ENCODE peak calls at places on chromosome 17, in nine cellular contexts. V is cardiac fibroblast, G is thoracic aorta, S is fibroblast of mammary gland, L is PC-3, T is AG04450, F is Panc1, O is ascending aorta, W is dorsolateral prefrontal cortex. J is an unnamed sample.

GRCh38 chr17:75447951-75448856 is 8.2 kb upstream of the TMEM94 start:
- DNase-seq in V (peak), G (no peak), S (no peak), L (no peak), T (no peak), F (no peak), O (no peak), W (no peak), J (peak)

GRCh38 chr17:859461-860195 is 77.5 kb downstream of the MRM3 start:
- DNase-seq in V (peak), G (no peak), S (peak), L (no peak), T (no peak), F (no peak), O (no peak), W (no peak), J (peak)

GRCh38 chr17:42428141-42428944 is 5.3 kb upstream of the CAVIN1 start:
- DNase-seq in V (peak), G (peak), S (peak), L (no peak), T (peak), F (peak), O (peak), W (peak), J (peak)

GRCh38 chr17:35297666-35298065 is 54.8 kb downstream of the SLFN5 start:
- DNase-seq in V (no peak), G (no peak), S (peak), L (peak), T (no peak), F (no peak), O (no peak), W (no peak), J (peak)

GRCh38 chr17:13140750-13141149 is 122.9 kb upstream of the ELAC2 start:
- DNase-seq in V (no peak), G (no peak), S (no peak), L (no peak), T (no peak), F (no peak), O (no peak), W (no peak), J (peak)

GRCh38 chr17:61351745-61352407 is 47.8 kb upstream of the TBX2 start:
- DNase-seq in V (no peak), G (no peak), S (no peak), L (no peak), T (no peak), F (no peak), O (no peak), W (no peak), J (no peak)

GRCh38 chr17:64706224-64707076 is 44.3 kb upstream of the SMURF2 start:
- DNase-seq in V (no peak), G (no peak), S (no peak), L (peak), T (no peak), F (no peak), O (no peak), W (no peak), J (no peak)

GRCh38 chr17:78364436-78365281 is 4.8 kb upstream of the SOCS3 start:
- DNase-seq in V (no peak), G (no peak), S (no peak), L (no peak), T (no peak), F (no peak), O (no peak), W (no peak), J (no peak)

GRCh38 chr17:74875970-74876593 is 3.3 kb upstream of the FDXR start:
- DNase-seq in V (no peak), G (no peak), S (no peak), L (no peak), T (no peak), F (no peak), O (no peak), W (no peak), J (no peak)

GRCh38 chr17:64148017-64148631 is 18.2 kb upstream of the ERN1 start:
- DNase-seq in V (peak), G (no peak), S (peak), L (peak), T (no peak), F (no peak), O (no peak), W (no peak), J (peak)

GRCh38 chr17:38656959-38657823 is 17.6 kb downstream of the EPOP start:
- DNase-seq in V (no peak), G (no peak), S (no peak), L (no peak), T (no peak), F (no peak), O (no peak), W (peak), J (no peak)

GRCh38 chr17:57677301-57677700 is 67.8 kb downstream of the CCDC182 start:
- DNase-seq in V (no peak), G (no peak), S (no peak), L (no peak), T (no peak), F (no peak), O (peak), W (no peak), J (no peak)

GRCh38 chr17:37179893-37180292 is 195.9 kb upstream of the C17orf78 start:
- DNase-seq in V (peak), G (no peak), S (peak), L (peak), T (peak), F (no peak), O (no peak), W (no peak), J (peak)

GRCh38 chr17:6574689-6575595 is 18.6 kb upstream of the PITPNM3 start:
- DNase-seq in V (peak), G (peak), S (peak), L (no peak), T (peak), F (no peak), O (no peak), W (no peak), J (peak)

GRCh38 chr17:1724351-1724868 is at the start of gene WDR81:
- DNase-seq in V (peak), G (peak), S (peak), L (peak), T (no peak), F (no peak), O (peak), W (peak), J (peak)

GRCh38 chr17:60139438-60140285 is 10.1 kb upstream of the CA4 start:
- DNase-seq in V (peak), G (no peak), S (peak), L (peak), T (peak), F (no peak), O (peak), W (peak), J (peak)

GRCh38 chr17:20059728-20060188 is 50.6 kb downstream of the SPECC1 start:
- DNase-seq in V (peak), G (no peak), S (peak), L (peak), T (no peak), F (peak), O (no peak), W (no peak), J (no peak)

GRCh38 chr17:79986441-79987186 is 49.1 kb downstream of the TBC1D16 start:
- DNase-seq in V (peak), G (no peak), S (peak), L (no peak), T (no peak), F (no peak), O (no peak), W (no peak), J (no peak)

GRCh38 chr17:45294506-45294905 is 22.3 kb downstream of the MAP3K14 start:
- DNase-seq in V (peak), G (no peak), S (peak), L (peak), T (peak), F (no peak), O (peak), W (no peak), J (peak)

GRCh38 chr17:40427002-40427491 is 9.4 kb upstream of the TOP2A start:
- DNase-seq in V (no peak), G (no peak), S (no peak), L (no peak), T (no peak), F (no peak), O (peak), W (no peak), J (no peak)

GRCh38 chr17:31558748-31559646 is 167.5 kb downstream of the RAB11FIP4 start:
- DNase-seq in V (peak), G (no peak), S (peak), L (peak), T (no peak), F (no peak), O (peak), W (peak), J (peak)

GRCh38 chr17:43871947-43872690 is 25.1 kb downstream of the CD300LG start:
- DNase-seq in V (no peak), G (no peak), S (no peak), L (peak), T (no peak), F (no peak), O (no peak), W (no peak), J (no peak)

GRCh38 chr17:44541884-44542581 is 15.3 kb upstream of the FZD2 start:
- DNase-seq in V (no peak), G (no peak), S (no peak), L (no peak), T (no peak), F (no peak), O (no peak), W (no peak), J (no peak)

GRCh38 chr17:76517638-76518038 is 16.4 kb upstream of the RHBDF2 start:
- DNase-seq in V (no peak), G (no peak), S (no peak), L (peak), T (no peak), F (no peak), O (no peak), W (no peak), J (no peak)

GRCh38 chr17:30519707-30520106 is 42.5 kb downstream of the GOSR1 start:
- DNase-seq in V (peak), G (no peak), S (peak), L (peak), T (peak), F (no peak), O (no peak), W (no peak), J (peak)

GRCh38 chr17:6686026-6686425 is 27.1 kb downstream of the SLC13A5 start:
- DNase-seq in V (no peak), G (no peak), S (no peak), L (no peak), T (no peak), F (no peak), O (no peak), W (no peak), J (no peak)

GRCh38 chr17:83189013-83189672 is 109.7 kb downstream of the METRNL start:
- DNase-seq in V (no peak), G (no peak), S (no peak), L (no peak), T (no peak), F (no peak), O (peak), W (peak), J (no peak)

GRCh38 chr17:57570740-57571344 is 174.3 kb downstream of the CCDC182 start:
- DNase-seq in V (no peak), G (no peak), S (no peak), L (no peak), T (no peak), F (no peak), O (peak), W (no peak), J (peak)

GRCh38 chr17:13727441-13728171 is 125.9 kb upstream of the HS3ST3A1 start:
- DNase-seq in V (peak), G (no peak), S (peak), L (peak), T (peak), F (no peak), O (no peak), W (no peak), J (peak)

GRCh38 chr17:82839617-82840292 is at the start of gene ZNF750:
- DNase-seq in V (no peak), G (no peak), S (no peak), L (no peak), T (no peak), F (no peak), O (no peak), W (no peak), J (no peak)

GRCh38 chr17:836154-836553 is 54.0 kb downstream of the MRM3 start:
- DNase-seq in V (no peak), G (no peak), S (peak), L (no peak), T (peak), F (no peak), O (no peak), W (no peak), J (peak)

GRCh38 chr17:76551685-76552084 is 11.8 kb downstream of the PRCD start:
- DNase-seq in V (no peak), G (no peak), S (no peak), L (no peak), T (no peak), F (no peak), O (no peak), W (no peak), J (no peak)

GRCh38 chr17:4161179-4161559 is 18.2 kb downstream of the CYB5D2 start:
- DNase-seq in V (peak), G (peak), S (peak), L (peak), T (peak), F (peak), O (peak), W (no peak), J (peak)
- TF ChIP-seq CTCF in V (peak), G (peak), S (peak), L (no peak), T (peak), F (no peak), O (peak), W (no peak), J (peak)

GRCh38 chr17:67833134-67833533 is 7.8 kb downstream of the BPTF start:
- DNase-seq in V (no peak), G (no peak), S (no peak), L (peak), T (no peak), F (no peak), O (no peak), W (no peak), J (no peak)

GRCh38 chr17:67829331-67829730 is 4.0 kb downstream of the BPTF start:
- DNase-seq in V (no peak), G (no peak), S (no peak), L (peak), T (no peak), F (no peak), O (no peak), W (no peak), J (no peak)

GRCh38 chr17:67833946-67834631 is 8.8 kb downstream of the BPTF start:
- DNase-seq in V (no peak), G (no peak), S (no peak), L (peak), T (no peak), F (no peak), O (no peak), W (no peak), J (no peak)

GRCh38 chr17:67831268-67831667 is 6.0 kb downstream of the BPTF start:
- DNase-seq in V (no peak), G (no peak), S (no peak), L (peak), T (no peak), F (no peak), O (no peak), W (no peak), J (peak)

DNA sequence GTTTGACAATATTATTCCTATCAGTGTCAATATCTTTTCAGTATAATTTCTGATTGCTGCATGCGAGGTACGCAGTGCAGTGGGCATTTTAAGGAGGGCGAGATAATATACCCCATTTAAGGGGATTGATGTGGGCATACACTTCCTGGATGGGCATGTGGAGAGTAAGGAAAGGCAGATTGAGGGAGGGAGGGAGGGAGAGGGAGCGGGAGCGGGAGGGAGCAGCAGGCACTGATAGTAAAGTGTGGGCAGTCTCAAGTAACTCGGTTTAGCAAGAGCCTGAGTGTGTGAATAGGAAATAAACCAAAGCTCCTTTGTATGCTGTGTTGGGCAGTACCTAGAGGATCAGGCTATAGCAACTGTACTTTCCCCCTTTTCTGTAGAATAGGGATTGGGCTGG is 5.1 kb downstream of the BPTF start:
- DNase-seq in V (peak), G (no peak), S (no peak), L (peak), T (no peak), F (no peak), O (no peak), W (no peak), J (no peak)
- H3K4me3 ChIP-seq in V (no peak), G (no peak), S (no peak), L (no peak), T (no peak), F (no peak), O (no peak), W (no peak), J (no peak)

DNA sequence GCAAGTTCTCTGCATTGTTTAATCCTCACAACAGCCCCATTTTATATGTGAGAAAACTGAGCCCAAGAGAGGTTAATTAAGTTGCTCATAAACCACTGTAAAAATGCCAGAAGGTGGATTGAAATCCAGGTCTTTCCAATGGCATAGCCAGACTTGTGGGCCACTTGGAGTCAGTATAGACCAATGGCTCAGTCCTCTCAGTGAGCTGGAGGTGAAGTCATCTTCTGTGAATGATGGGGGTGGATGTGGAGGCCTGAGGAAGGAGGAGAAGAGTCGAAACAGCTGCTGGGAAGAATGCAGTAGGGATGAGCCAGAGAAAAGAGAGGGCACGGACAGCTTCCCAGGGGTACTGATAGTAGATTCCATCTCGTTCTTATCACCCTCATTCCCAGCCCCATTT is 213.4 kb downstream of the SOX9 start:
- DNase-seq in V (peak), G (no peak), S (peak), L (no peak), T (peak), F (no peak), O (no peak), W (no peak), J (peak)
- TF ChIP-seq CTCF in V (peak), G (no peak), S (peak), L (no peak), T (peak), F (no peak), O (no peak), W (no peak), J (peak)

GRCh38 chr17:28043296-28043695 is 819 bp downstream of the NLK start:
- DNase-seq in V (no peak), G (no peak), S (no peak), L (no peak), T (no peak), F (no peak), O (no peak), W (no peak), J (no peak)
- H3K4me3 ChIP-seq in V (peak), G (peak), S (no peak), L (peak), T (peak), F (peak), O (peak), W (peak), J (peak)

J was measured in fibroblast of the aortic adventitia.